ENCODE peak calls at places on chromosomes 5 and 9, in five cellular contexts. One of them, this sample, is unnamed.

GRCh38 chr9:113589890-113590289 is 126.4 kb downstream of the RGS3 start:
- DNase-seq in keratinocyte: no peak
- DNase-seq in tibial nerve: no peak
- DNase-seq in IMR-90: peak
- DNase-seq in PC-9: no peak
- DNase-seq in this sample: no peak

GRCh38 chr5:154221371-154221896 is 30.9 kb downstream of the GALNT10 start:
- DNase-seq in IMR-90: peak
- DNase-seq in tibial nerve: no peak
- DNase-seq in PC-9: peak
- DNase-seq in keratinocyte: peak
- DNase-seq in this sample: no peak

GRCh38 chr9:109168170-109168569 is 1.1 kb upstream of the FRRS1L start:
- DNase-seq in keratinocyte: no peak
- DNase-seq in PC-9: no peak
- DNase-seq in tibial nerve: no peak
- DNase-seq in IMR-90: no peak
- DNase-seq in this sample: no peak

GRCh38 chr5:133401731-133402347 is 210.5 kb downstream of the FSTL4 start:
- DNase-seq in keratinocyte: no peak
- DNase-seq in PC-9: no peak
- DNase-seq in IMR-90: no peak
- DNase-seq in tibial nerve: no peak
- DNase-seq in this sample: no peak

GRCh38 chr9:30967484-30967883 is 1417.0 kb upstream of the ACO1 start:
- DNase-seq in tibial nerve: no peak
- DNase-seq in PC-9: no peak
- DNase-seq in keratinocyte: no peak
- DNase-seq in IMR-90: no peak
- DNase-seq in this sample: no peak

GRCh38 chr5:14142856-14143508 is at the start of gene TRIO:
- DNase-seq in keratinocyte: peak
- DNase-seq in PC-9: peak
- DNase-seq in tibial nerve: peak
- DNase-seq in IMR-90: peak
- DNase-seq in this sample: peak

GRCh38 chr9:137316012-137316981 is 14.2 kb upstream of the NRARP start:
- DNase-seq in PC-9: no peak
- DNase-seq in keratinocyte: no peak
- DNase-seq in tibial nerve: no peak
- DNase-seq in IMR-90: no peak
- DNase-seq in this sample: peak

GRCh38 chr5:13632676-13633075 is 311.8 kb downstream of the DNAH5 start:
- DNase-seq in IMR-90: peak
- DNase-seq in PC-9: peak
- DNase-seq in tibial nerve: no peak
- DNase-seq in keratinocyte: no peak
- DNase-seq in this sample: no peak

GRCh38 chr5:159616967-159617366 is 286.7 kb upstream of the IL12B start:
- DNase-seq in IMR-90: peak
- DNase-seq in tibial nerve: no peak
- DNase-seq in PC-9: peak
- DNase-seq in keratinocyte: peak
- DNase-seq in this sample: no peak

GRCh38 chr9:99266136-99267023 is 44.3 kb downstream of the SEC61B start:
- DNase-seq in IMR-90: peak
- DNase-seq in tibial nerve: peak
- DNase-seq in PC-9: no peak
- DNase-seq in keratinocyte: no peak
- DNase-seq in this sample: peak

GRCh38 chr5:60492958-60493357 is 207.0 kb downstream of the DEPDC1B start:
- DNase-seq in IMR-90: peak
- DNase-seq in tibial nerve: no peak
- DNase-seq in PC-9: peak
- DNase-seq in keratinocyte: peak
- DNase-seq in this sample: no peak

GRCh38 chr9:87891754-87892153 is 9.1 kb downstream of the SPATA31E1 start:
- DNase-seq in tibial nerve: no peak
- DNase-seq in PC-9: no peak
- DNase-seq in keratinocyte: no peak
- DNase-seq in IMR-90: peak
- DNase-seq in this sample: peak

GRCh38 chr9:124861342-124862229 is at the start of the genes ARPC5L and RPL35:
- DNase-seq in keratinocyte: no peak
- DNase-seq in PC-9: peak
- DNase-seq in tibial nerve: peak
- DNase-seq in IMR-90: peak
- DNase-seq in this sample: peak

GRCh38 chr9:111108946-111109345 is 70.7 kb upstream of the LPAR1 start:
- DNase-seq in keratinocyte: no peak
- DNase-seq in tibial nerve: no peak
- DNase-seq in IMR-90: peak
- DNase-seq in PC-9: no peak
- DNase-seq in this sample: no peak

GRCh38 chr5:159452480-159453167 is 122.3 kb upstream of the IL12B start:
- DNase-seq in IMR-90: no peak
- DNase-seq in tibial nerve: no peak
- DNase-seq in PC-9: no peak
- DNase-seq in keratinocyte: no peak
- DNase-seq in this sample: no peak

GRCh38 chr5:38853753-38854470 is 8.1 kb downstream of the OSMR start:
- DNase-seq in PC-9: peak
- DNase-seq in IMR-90: peak
- DNase-seq in keratinocyte: no peak
- DNase-seq in tibial nerve: no peak
- DNase-seq in this sample: no peak

GRCh38 chr9:113935677-113936380 is 59.7 kb downstream of the ZNF618 start:
- DNase-seq in PC-9: no peak
- DNase-seq in keratinocyte: no peak
- DNase-seq in IMR-90: no peak
- DNase-seq in tibial nerve: no peak
- DNase-seq in this sample: no peak

GRCh38 chr9:98861881-98862501 is 54.5 kb downstream of the GALNT12 start:
- DNase-seq in IMR-90: peak
- DNase-seq in tibial nerve: no peak
- DNase-seq in PC-9: peak
- DNase-seq in keratinocyte: no peak
- DNase-seq in this sample: no peak

GRCh38 chr5:175555168-175555745 is 76.9 kb downstream of the SFXN1 start:
- DNase-seq in keratinocyte: no peak
- DNase-seq in IMR-90: no peak
- DNase-seq in tibial nerve: no peak
- DNase-seq in PC-9: no peak
- DNase-seq in this sample: no peak

GRCh38 chr9:14480561-14480960 is 166.6 kb upstream of the NFIB start:
- DNase-seq in keratinocyte: no peak
- DNase-seq in PC-9: no peak
- DNase-seq in IMR-90: no peak
- DNase-seq in tibial nerve: no peak
- DNase-seq in this sample: no peak

GRCh38 chr9:113350338-113350672 is 964 bp downstream of the BSPRY start:
- DNase-seq in tibial nerve: no peak
- DNase-seq in IMR-90: no peak
- DNase-seq in PC-9: no peak
- DNase-seq in keratinocyte: no peak
- DNase-seq in this sample: no peak

GRCh38 chr9:77433675-77434445 is 214.3 kb downstream of the GNA14 start:
- DNase-seq in PC-9: no peak
- DNase-seq in tibial nerve: peak
- DNase-seq in IMR-90: peak
- DNase-seq in keratinocyte: no peak
- DNase-seq in this sample: no peak

GRCh38 chr9:95276395-95276954 is 41.0 kb downstream of the FANCC start:
- DNase-seq in IMR-90: no peak
- DNase-seq in tibial nerve: no peak
- DNase-seq in keratinocyte: no peak
- DNase-seq in PC-9: no peak
- DNase-seq in this sample: no peak

GRCh38 chr9:129109952-129110739 is 447 bp downstream of the CRAT start:
- DNase-seq in tibial nerve: no peak
- DNase-seq in keratinocyte: no peak
- DNase-seq in IMR-90: peak
- DNase-seq in PC-9: no peak
- DNase-seq in this sample: no peak

GRCh38 chr5:95285406-95285761 is 490 bp upstream of the MCTP1 start:
- DNase-seq in PC-9: no peak
- DNase-seq in IMR-90: no peak
- DNase-seq in keratinocyte: no peak
- DNase-seq in tibial nerve: no peak
- DNase-seq in this sample: no peak
- H3K4me3 ChIP-seq in PC-9: peak
- H3K4me3 ChIP-seq in IMR-90: no peak
- H3K4me3 ChIP-seq in keratinocyte: no peak
- H3K4me3 ChIP-seq in tibial nerve: peak
- H3K4me3 ChIP-seq in this sample: peak

GRCh38 chr9:127837346-127837745 is 17.1 kb downstream of the ENG start:
- DNase-seq in keratinocyte: no peak
- DNase-seq in tibial nerve: no peak
- DNase-seq in IMR-90: no peak
- DNase-seq in PC-9: no peak
- DNase-seq in this sample: no peak
- H3K4me3 ChIP-seq in keratinocyte: no peak
- H3K4me3 ChIP-seq in tibial nerve: no peak
- H3K4me3 ChIP-seq in IMR-90: no peak
- H3K4me3 ChIP-seq in PC-9: no peak
- H3K4me3 ChIP-seq in this sample: no peak

GRCh38 chr5:144191998-144192397 is 21.3 kb downstream of the KCTD16 start:
- DNase-seq in PC-9: peak
- DNase-seq in tibial nerve: no peak
- DNase-seq in IMR-90: peak
- DNase-seq in keratinocyte: peak
- DNase-seq in this sample: no peak

GRCh38 chr5:144187699-144188294 is 17.1 kb downstream of the KCTD16 start:
- DNase-seq in keratinocyte: no peak
- DNase-seq in PC-9: peak
- DNase-seq in IMR-90: peak
- DNase-seq in tibial nerve: no peak
- DNase-seq in this sample: peak

GRCh38 chr5:144189800-144190429 is 19.2 kb downstream of the KCTD16 start:
- DNase-seq in keratinocyte: no peak
- DNase-seq in PC-9: no peak
- DNase-seq in IMR-90: peak
- DNase-seq in tibial nerve: no peak
- DNase-seq in this sample: peak

GRCh38 chr5:144194148-144194547 is 23.5 kb downstream of the KCTD16 start:
- DNase-seq in keratinocyte: no peak
- DNase-seq in PC-9: no peak
- DNase-seq in tibial nerve: no peak
- DNase-seq in IMR-90: no peak
- DNase-seq in this sample: no peak

DNA sequence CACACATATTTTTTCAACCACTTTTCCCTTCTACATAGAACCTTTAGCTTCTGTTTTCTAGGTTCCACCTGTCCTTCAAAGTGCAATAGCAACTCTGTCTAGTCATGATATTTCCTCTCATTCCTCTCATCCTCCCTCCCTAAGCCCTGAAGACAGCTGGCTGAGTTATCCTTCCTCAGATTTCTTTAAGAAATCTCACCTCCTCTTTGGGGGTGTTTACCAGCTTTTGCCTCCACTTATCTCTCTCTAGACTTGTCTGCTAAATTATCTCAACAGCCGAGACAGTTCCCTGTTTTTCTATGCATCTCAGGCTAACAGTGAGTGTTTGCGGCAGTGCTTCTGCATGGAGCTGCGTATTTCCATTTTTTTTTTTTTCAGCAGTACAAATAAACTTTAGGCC is 20.8 kb downstream of the KCTD16 start:
- DNase-seq in tibial nerve: no peak
- DNase-seq in IMR-90: no peak
- DNase-seq in keratinocyte: no peak
- DNase-seq in PC-9: no peak
- DNase-seq in this sample: no peak
- H3K4me3 ChIP-seq in tibial nerve: no peak
- H3K4me3 ChIP-seq in IMR-90: no peak
- H3K4me3 ChIP-seq in keratinocyte: no peak
- H3K4me3 ChIP-seq in PC-9: peak
- H3K4me3 ChIP-seq in this sample: no peak

DNA sequence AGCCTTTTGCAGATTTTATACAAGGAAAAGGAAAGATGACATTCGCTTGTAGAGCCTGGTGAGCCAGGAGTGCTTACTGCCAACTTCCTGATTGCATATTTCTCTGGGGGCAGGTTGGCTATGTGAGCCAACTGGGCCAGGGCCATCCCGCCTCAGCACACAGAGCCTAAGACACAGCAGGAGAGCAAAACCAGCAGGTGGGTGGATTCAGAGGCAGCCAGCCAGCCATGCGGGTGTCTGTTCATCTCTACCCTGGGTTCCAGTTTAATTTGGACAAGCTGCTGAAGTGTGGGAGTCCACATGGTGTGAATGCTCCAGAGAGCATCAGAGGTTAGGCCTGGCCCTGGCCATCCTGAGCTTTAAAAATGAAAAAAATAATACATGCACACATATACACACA is 291.4 kb downstream of the ARHGEF28 start:
- DNase-seq in keratinocyte: no peak
- DNase-seq in PC-9: no peak
- DNase-seq in IMR-90: no peak
- DNase-seq in tibial nerve: no peak
- DNase-seq in this sample: no peak
- H3K4me3 ChIP-seq in keratinocyte: no peak
- H3K4me3 ChIP-seq in PC-9: no peak
- H3K4me3 ChIP-seq in IMR-90: no peak
- H3K4me3 ChIP-seq in tibial nerve: no peak
- H3K4me3 ChIP-seq in this sample: no peak

DNA sequence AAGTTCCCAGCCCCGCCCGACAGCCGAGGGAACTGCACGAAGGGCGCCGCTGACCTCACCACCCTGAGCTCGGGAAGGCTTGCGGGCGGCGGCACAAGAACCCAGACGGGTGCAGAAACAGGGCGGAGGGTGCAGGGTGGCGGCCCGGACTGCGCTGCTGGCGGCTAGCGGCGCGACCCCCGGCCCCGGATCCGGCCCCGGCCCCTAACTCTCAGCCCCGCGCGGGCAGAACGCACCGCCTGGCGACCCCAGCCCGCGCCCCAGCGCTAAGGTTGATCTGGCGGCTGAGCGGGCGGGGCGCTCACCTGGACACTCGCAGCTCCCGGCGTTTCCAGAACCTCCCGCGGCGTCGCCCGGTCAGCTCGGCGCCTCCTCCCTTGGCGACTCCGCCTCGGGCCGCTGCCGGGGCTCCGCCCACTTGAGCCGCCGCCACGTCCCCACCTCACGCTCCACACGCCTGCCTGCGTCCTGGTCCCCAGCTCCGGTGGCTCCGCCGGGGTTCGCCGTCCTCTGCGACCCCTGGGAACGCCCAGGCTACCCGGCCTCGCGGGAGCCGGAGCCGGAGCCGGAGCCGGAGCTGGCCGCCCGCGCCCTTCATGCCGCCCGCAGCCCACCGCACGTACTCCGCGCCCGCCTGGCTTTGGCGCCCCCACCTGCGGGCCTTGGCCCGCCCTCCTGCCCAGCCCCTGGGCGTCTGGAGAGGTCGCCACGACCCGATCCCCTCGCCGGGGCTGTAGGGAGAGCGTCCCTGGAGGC is at the start of gene P4HA2:
- DNase-seq in tibial nerve: peak
- DNase-seq in IMR-90: peak
- DNase-seq in keratinocyte: no peak
- DNase-seq in PC-9: peak
- DNase-seq in this sample: peak
- H3K4me3 ChIP-seq in tibial nerve: peak
- H3K4me3 ChIP-seq in IMR-90: peak
- H3K4me3 ChIP-seq in keratinocyte: peak
- H3K4me3 ChIP-seq in PC-9: peak
- H3K4me3 ChIP-seq in this sample: peak

GRCh38 chr5:2149196-2149541 is 266.4 kb upstream of the IRX4 start:
- DNase-seq in PC-9: no peak
- DNase-seq in keratinocyte: no peak
- DNase-seq in tibial nerve: no peak
- DNase-seq in IMR-90: no peak
- DNase-seq in this sample: no peak
- H3K4me3 ChIP-seq in PC-9: no peak
- H3K4me3 ChIP-seq in keratinocyte: no peak
- H3K4me3 ChIP-seq in tibial nerve: no peak
- H3K4me3 ChIP-seq in IMR-90: no peak
- H3K4me3 ChIP-seq in this sample: no peak

This sample was measured in Peyer's patch.